ENCODE peak calls at places on chromosomes 16 and 17, in four cellular contexts. B is PC-9, H is right lobe of liver, A is suprapubic skin. S is an unnamed sample. For H3K9me3, the result is how much of the 10 kb centered on the place peaks cover.

GRCh38 chr17:82226809-82227628 is 1.8 kb upstream of the SLC16A3 start:
- DNase-seq in A (no peak), H (no peak), B (no peak), S (no peak)

GRCh38 chr16:66069576-66069975 is 296.9 kb upstream of the CDH5 start:
- DNase-seq in H (no peak), A (no peak), B (no peak), S (no peak)

GRCh38 chr16:73605309-73605708 is 557.4 kb upstream of the ZFHX3 start:
- DNase-seq in H (no peak), B (no peak), A (no peak), S (no peak)

GRCh38 chr17:76408037-76408849 is 23.8 kb downstream of the SPHK1 start:
- DNase-seq in B (peak), H (peak), A (no peak), S (peak)

GRCh38 chr16:54921229-54921824 is 9.3 kb upstream of the IRX5 start:
- DNase-seq in B (no peak), A (no peak), H (no peak), S (peak)

GRCh38 chr17:61579961-61580360 is 11.1 kb downstream of the NACA2 start:
- DNase-seq in H (no peak), B (no peak), A (no peak), S (no peak)

GRCh38 chr16:11005611-11005975 is 61.2 kb downstream of the CLEC16A start:
- DNase-seq in A (no peak), H (no peak), B (no peak), S (no peak)

GRCh38 chr16:9135797-9136196 is 44.4 kb downstream of the HAPSTR1 start:
- DNase-seq in B (no peak), H (peak), A (peak), S (no peak)

GRCh38 chr16:2037631-2038358 is 9.8 kb downstream of the NTHL1 start:
- DNase-seq in B (no peak), H (no peak), A (no peak), S (no peak)

GRCh38 chr17:54015734-54016133 is 193.0 kb downstream of the KIF2B start:
- DNase-seq in H (no peak), A (no peak), B (no peak), S (no peak)
- H3K9me3 ChIP-seq in H (under half), A (under half), B (under half), S (under half)

GRCh38 chr17:75181608-75182318 is 996 bp downstream of the SUMO2 start:
- DNase-seq in A (no peak), H (no peak), B (peak), S (peak)

GRCh38 chr17:75182569-75183436 is at the start of gene SUMO2:
- DNase-seq in A (peak), B (peak), H (peak), S (peak)

GRCh38 chr17:75182319-75182568 is 515 bp downstream of the SUMO2 start:
- DNase-seq in B (no peak), A (peak), H (peak), S (no peak)

GRCh38 chr17:75178453-75178852 is 4.3 kb downstream of the SUMO2 start:
- DNase-seq in A (no peak), H (no peak), B (no peak), S (no peak)

DNA sequence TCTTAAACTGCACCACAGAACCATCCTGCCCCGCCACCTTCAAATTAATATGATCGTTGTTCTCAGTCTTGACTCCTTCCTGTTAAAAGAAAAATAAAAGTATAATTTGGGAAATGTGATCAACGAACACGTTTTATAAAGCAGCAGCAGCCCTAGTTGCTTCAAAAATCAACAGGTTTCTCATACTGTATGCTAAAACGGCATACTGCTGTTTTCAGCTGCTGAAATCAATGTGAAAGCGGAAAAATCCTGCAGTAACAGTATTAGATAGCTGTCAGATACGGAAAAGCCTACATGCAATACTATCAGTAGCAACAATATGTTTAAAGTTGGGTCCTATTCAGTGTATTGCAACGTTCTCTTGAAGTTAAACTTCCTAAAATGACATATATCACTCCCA is 1.6 kb downstream of the SUMO2 start:
- DNase-seq in H (no peak), A (no peak), B (no peak), S (no peak)
- H3K27ac ChIP-seq in H (peak), A (no peak), B (peak), S (no peak)

DNA sequence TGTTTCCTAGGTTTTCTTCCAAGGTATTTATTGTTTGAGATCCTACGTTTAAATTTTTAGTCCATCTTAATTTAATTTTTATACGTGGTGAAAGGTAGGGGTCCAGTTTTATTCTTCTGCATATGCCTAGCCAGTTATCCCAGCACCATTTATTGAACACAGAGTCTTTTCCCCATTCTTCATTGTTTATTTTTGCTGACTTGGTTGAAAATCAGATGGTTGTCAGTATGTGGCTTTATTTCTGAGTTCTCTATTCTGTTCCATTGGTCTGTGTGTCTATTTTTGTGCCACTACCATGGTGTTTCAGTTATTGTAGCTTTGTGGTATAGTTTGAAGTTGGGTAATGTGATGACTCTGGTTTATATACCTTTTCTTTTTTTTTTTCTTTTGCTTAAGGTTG is 753.0 kb upstream of the GOT2 start:
- DNase-seq in H (no peak), B (no peak), A (no peak), S (no peak)
- H3K9me3 ChIP-seq in H (under half), B (under half), A (under half), S (under half)

GRCh38 chr17:44344939-44345496 is at the start of gene GRN:
- DNase-seq in B (peak), A (peak), H (peak), S (peak)
- H3K27ac ChIP-seq in B (peak), A (peak), H (peak), S (peak)

GRCh38 chr17:37062036-37062435 is 113.3 kb downstream of the AATF start:
- DNase-seq in H (no peak), B (no peak), A (no peak), S (no peak)
- H3K9me3 ChIP-seq in H (under half), B (under half), A (under half), S (under half)

DNA sequence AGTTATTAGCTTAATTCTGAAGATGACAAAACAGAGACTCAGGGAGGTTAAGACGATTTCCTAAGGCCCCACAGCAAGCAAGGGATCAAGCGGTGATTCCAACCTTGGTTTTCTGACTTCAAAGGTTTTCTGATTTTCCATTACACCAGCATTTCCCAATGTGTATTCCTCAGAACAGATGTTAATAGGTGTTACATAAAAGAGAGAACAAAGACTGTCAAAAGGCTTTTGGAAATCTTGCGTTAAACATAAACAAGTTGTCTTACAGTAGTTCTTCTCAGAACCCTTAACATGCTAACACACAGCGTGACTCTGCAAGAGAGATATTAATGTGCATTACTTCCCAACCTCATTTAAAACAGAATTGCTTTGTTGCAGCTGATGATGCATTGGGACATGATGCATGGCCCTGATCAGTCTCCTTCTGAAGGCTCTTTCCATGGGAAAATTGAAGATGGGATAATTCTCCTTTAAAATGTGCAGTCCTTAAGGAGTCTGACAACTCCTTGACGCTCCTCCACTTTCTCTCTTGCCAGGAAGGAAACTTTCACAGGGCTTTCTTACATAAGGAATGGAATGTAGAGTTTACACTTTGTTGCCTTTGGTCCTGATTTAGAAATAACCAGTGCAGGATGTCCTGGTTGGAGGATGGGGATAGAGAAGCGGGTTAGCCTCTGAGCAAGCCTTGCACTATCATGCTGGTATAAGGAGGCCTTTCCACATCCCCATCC is 21.5 kb upstream of the MMD start:
- DNase-seq in B (no peak), H (no peak), A (no peak), S (no peak)
- H3K27ac ChIP-seq in B (no peak), H (no peak), A (no peak), S (no peak)